ENCODE peak calls at places on chromosomes 1 and 21, in ten cellular contexts. K is CD4-positive, CD25-positive, alpha-beta regulatory T cell; Y is endodermal cell; L is CD8-positive, alpha-beta memory T cell; B is adrenal gland; N is stomach; R is lung; I is CD4-positive, alpha-beta memory T cell; Q is AG04450; P is GM23248. M is an unnamed sample.

GRCh38 chr1:234730542-234731370 is 120.8 kb upstream of the IRF2BP2 start:
- DNase-seq in P (no peak), I (peak; percentile 78), K (no peak), R (no peak), Q (no peak), N (no peak), B (no peak), Y (no peak), L (no peak), M (no peak)

GRCh38 chr1:36653850-36654249 is 171.1 kb upstream of the CSF3R start:
- DNase-seq in K (no peak), Y (no peak), R (peak; percentile 37), N (no peak), I (no peak), P (peak; percentile 65), B (peak; percentile 44), L (no peak), Q (no peak), M (no peak)

GRCh38 chr1:223876643-223877042 is 30.9 kb upstream of the TP53BP2 start:
- DNase-seq in K (no peak), Q (no peak), B (no peak), P (no peak), I (no peak), L (no peak), Y (no peak), N (no peak), R (no peak), M (no peak)

GRCh38 chr1:236524142-236524891 is 535 bp downstream of the LGALS8 start:
- DNase-seq in K (peak; percentile 58), Y (peak; percentile 79), P (peak; percentile 95), I (peak; percentile 66), B (peak; percentile 34), Q (no peak), N (peak; percentile 38), L (peak; percentile 74), R (peak; percentile 60), M (peak; percentile 80)

GRCh38 chr1:167094690-167095089 is 815 bp downstream of the STYXL2 start:
- DNase-seq in L (no peak), P (no peak), I (no peak), N (no peak), B (no peak), K (no peak), Y (peak; percentile 41), R (no peak), Q (no peak), M (no peak)

GRCh38 chr1:58812926-58813325 is 29.1 kb upstream of the JUN start:
- DNase-seq in P (no peak), Q (no peak), L (peak; percentile 80), I (peak; percentile 64), Y (no peak), K (peak; percentile 34), R (no peak), N (no peak), B (no peak), M (no peak)

GRCh38 chr1:156797212-156797871 is 19.3 kb downstream of the SH2D2A start:
- DNase-seq in Q (peak; percentile 26), R (no peak), B (peak; percentile 51), I (peak; percentile 71), P (peak; percentile 69), N (peak; percentile 33), K (peak; percentile 45), Y (peak; percentile 89), L (peak; percentile 70), M (peak; percentile 47)

GRCh38 chr1:75539230-75540116 is 71.4 kb downstream of the SLC44A5 start:
- DNase-seq in L (no peak), I (no peak), N (no peak), P (peak; percentile 4), B (no peak), K (no peak), Q (no peak), R (no peak), Y (no peak), M (no peak)

GRCh38 chr1:77354996-77355395 is 73.2 kb downstream of the AK5 start:
- DNase-seq in K (no peak), N (no peak), P (peak; percentile 18), L (no peak), B (no peak), Q (no peak), Y (no peak), I (no peak), R (no peak), M (no peak)

GRCh38 chr1:9731051-9731537 is 79.6 kb downstream of the PIK3CD start:
- DNase-seq in Y (no peak), K (no peak), Q (no peak), L (no peak), P (no peak), R (no peak), I (no peak), B (no peak), N (no peak), M (no peak)

GRCh38 chr1:183318433-183318832 is 99.7 kb downstream of the NMNAT2 start:
- DNase-seq in L (no peak), P (peak; percentile 94), N (peak; percentile 42), Y (peak; percentile 85), R (peak; percentile 76), K (no peak), I (no peak), Q (peak; percentile 83), B (peak; percentile 74), M (peak; percentile 84)

GRCh38 chr21:17513214-17514123 is 626 bp downstream of the CXADR start:
- DNase-seq in L (no peak), B (peak; percentile 36), I (peak; percentile 32), Y (peak; percentile 75), P (peak; percentile 42), N (peak; percentile 52), R (peak; percentile 35), K (peak; percentile 2), Q (no peak), M (peak; percentile 20)

GRCh38 chr1:237884237-237884636 is 6.5 kb downstream of the ZP4 start:
- DNase-seq in R (no peak), Y (no peak), N (no peak), P (no peak), L (no peak), B (no peak), K (no peak), I (no peak), Q (no peak), M (no peak)
- H3K27ac ChIP-seq in R (no peak overlapping the region), Y (no peak overlapping the region), N (no peak overlapping the region), P (no peak overlapping the region), L (no peak overlapping the region), B (no peak overlapping the region), K (no peak overlapping the region), I (no peak overlapping the region), Q (no peak overlapping the region), M (no peak overlapping the region)

DNA sequence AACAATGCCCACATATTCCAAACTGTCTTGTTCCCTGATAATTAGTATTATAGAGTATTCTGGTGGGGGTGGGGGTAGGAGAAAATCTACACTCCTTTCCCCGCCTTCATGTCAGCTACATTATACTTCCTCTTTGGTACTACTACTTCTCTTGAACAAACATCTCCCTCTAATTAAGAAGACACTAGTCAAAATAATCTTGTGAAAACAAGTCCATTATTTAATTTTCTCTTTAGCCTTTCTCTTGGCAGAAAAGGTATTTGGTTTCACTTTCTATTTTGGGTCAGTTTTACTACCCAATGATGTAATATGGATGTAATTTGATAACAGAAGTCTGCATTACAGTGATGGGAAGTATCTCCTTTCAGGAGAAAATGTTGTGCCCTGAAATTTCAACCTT is 22.5 kb downstream of the NTMT2 start:
- DNase-seq in K (no peak), B (no peak), R (no peak), Y (no peak), N (no peak), L (no peak), I (no peak), P (peak; percentile 55), Q (peak; percentile 7), M (no peak)
- H3K4me3 ChIP-seq in K (peak overlapping the region; percentile 37), B (no peak overlapping the region), R (no peak overlapping the region), Y (no peak overlapping the region), N (no peak overlapping the region), L (no peak overlapping the region), I (no peak overlapping the region), P (peak overlapping the region; percentile 48), Q (peak overlapping the region; percentile 17), M (no peak overlapping the region)

GRCh38 chr1:14996133-14997050 is 157.2 kb upstream of the TMEM51 start:
- DNase-seq in R (no peak), Q (no peak), L (no peak), P (peak; percentile 86), I (no peak), Y (peak; percentile 72), B (peak; percentile 88), K (no peak), N (no peak), M (peak; percentile 60)

GRCh38 chr1:14997646-14998276 is 155.8 kb upstream of the TMEM51 start:
- DNase-seq in I (no peak), B (no peak), Y (no peak), K (no peak), R (no peak), N (no peak), L (no peak), P (peak; percentile 32), Q (no peak), M (no peak)

GRCh38 chr1:14993414-14993813 is 160.1 kb upstream of the TMEM51 start:
- DNase-seq in B (no peak), R (no peak), P (no peak), Q (no peak), N (no peak), L (no peak), K (no peak), I (no peak), Y (no peak), M (no peak)

GRCh38 chr1:14994841-14995437 is 158.6 kb upstream of the TMEM51 start:
- DNase-seq in P (no peak), Q (no peak), B (peak; percentile 76), N (no peak), I (no peak), Y (no peak), K (no peak), R (no peak), L (no peak), M (no peak)

GRCh38 chr1:14994148-14994547 is 159.4 kb upstream of the TMEM51 start:
- DNase-seq in Y (no peak), B (no peak), Q (no peak), K (no peak), N (no peak), R (no peak), P (no peak), L (no peak), I (no peak), M (no peak)
- H3K27ac ChIP-seq in Y (no peak overlapping the region), B (no peak overlapping the region), Q (no peak overlapping the region), K (no peak overlapping the region), N (no peak overlapping the region), R (no peak overlapping the region), P (no peak overlapping the region), L (no peak overlapping the region), I (no peak overlapping the region), M (no peak overlapping the region)

GRCh38 chr1:96538883-96539282 is 182.7 kb upstream of the PTBP2 start:
- DNase-seq in K (no peak), I (no peak), R (peak; percentile 45), Y (no peak), B (no peak), P (peak; percentile 94), N (no peak), Q (peak; percentile 89), L (no peak), M (peak; percentile 61)
- H3K4me3 ChIP-seq in K (no peak overlapping the region), I (no peak overlapping the region), R (no peak overlapping the region), Y (no peak overlapping the region), B (no peak overlapping the region), P (peak overlapping the region; percentile 35), N (no peak overlapping the region), Q (no peak overlapping the region), L (no peak overlapping the region), M (no peak overlapping the region)

GRCh38 chr1:154198756-154199562 is 7.1 kb upstream of the TPM3 start:
- DNase-seq in K (peak; percentile 20), I (peak; percentile 58), N (no peak), Q (no peak), Y (peak; percentile 80), L (peak; percentile 52), P (peak; percentile 75), B (no peak), R (peak; percentile 47), M (peak; percentile 65)
- H3K27ac ChIP-seq in K (no peak overlapping the region), I (no peak overlapping the region), N (peak overlapping the region; percentile 37), Q (no peak overlapping the region), Y (no peak overlapping the region), L (no peak overlapping the region), P (no peak overlapping the region), B (no peak overlapping the region), R (no peak overlapping the region), M (no peak overlapping the region)

M was measured in brain microvascular endothelial cell.